ENCODE peak calls at places on chromosomes 5 and 9, in eight cellular contexts. H is GM23248, J is NCI-H1105, Y is cardiac fibroblast, U is T-helper 2 cell, D is RCC 7860, E is ovary, T is T47D. W is an unnamed sample.
A peak's percentile ranks its signal among the peaks of the same experiment; 100 is the strongest.

GRCh38 chr5:6632324-6632930 is 417 bp downstream of the NSUN2 start:
- DNase-seq in H (peak; percentile 76), J (no peak), Y (peak; percentile 28), U (no peak), D (no peak), E (no peak), T (peak; percentile 14), W (no peak)

GRCh38 chr5:170848033-170848432 is 13.8 kb upstream of the RANBP17 start:
- DNase-seq in H (peak; percentile 35), J (no peak), Y (no peak), U (no peak), D (no peak), E (no peak), T (no peak), W (no peak)

GRCh38 chr9:88221110-88221509 is 82.8 kb upstream of the SPATA31C2 start:
- DNase-seq in H (no peak), J (no peak), Y (no peak), U (no peak), D (no peak), E (no peak), T (no peak), W (no peak)

GRCh38 chr5:159097461-159098284 is 2.0 kb downstream of the EBF1 start:
- DNase-seq in H (peak; percentile 75), J (no peak), Y (peak; percentile 69), U (no peak), D (no peak), E (peak; percentile 68), T (no peak), W (no peak)

GRCh38 chr5:107900721-107901120 is 230.0 kb upstream of the EFNA5 start:
- DNase-seq in H (no peak), J (no peak), Y (no peak), U (no peak), D (no peak), E (no peak), T (no peak), W (no peak)

GRCh38 chr5:11182441-11183080 is 421.5 kb upstream of the DAP start:
- DNase-seq in H (peak; percentile 66), J (no peak), Y (peak; percentile 26), U (no peak), D (peak; percentile 37), E (no peak), T (peak; percentile 11), W (no peak)

GRCh38 chr5:10556331-10556807 is 7.5 kb upstream of the ANKRD33B start:
- DNase-seq in H (peak; percentile 87), J (no peak), Y (peak; percentile 65), U (no peak), D (peak; percentile 87), E (no peak), T (no peak), W (no peak)

GRCh38 chr5:53334431-53334941 is 145.9 kb upstream of the FST start:
- DNase-seq in H (peak; percentile 90), J (no peak), Y (peak; percentile 79), U (no peak), D (no peak), E (no peak), T (no peak), W (no peak)

GRCh38 chr5:75523275-75523674 is 11.6 kb downstream of the POLK start:
- DNase-seq in H (no peak), J (no peak), Y (no peak), U (no peak), D (no peak), E (no peak), T (no peak), W (no peak)

GRCh38 chr5:89904442-89904841 is 505.1 kb downstream of the CETN3 start:
- DNase-seq in H (peak; percentile 2), J (no peak), Y (no peak), U (no peak), D (no peak), E (no peak), T (no peak), W (no peak)

GRCh38 chr5:132054031-132054696 is 6.3 kb upstream of the IL3 start:
- DNase-seq in H (no peak), J (no peak), Y (no peak), U (no peak), D (no peak), E (no peak), T (no peak), W (no peak)

GRCh38 chr5:122183098-122183794 is 53.9 kb downstream of the ZNF474 start:
- DNase-seq in H (peak; percentile 92), J (no peak), Y (peak; percentile 88), U (no peak), D (peak; percentile 84), E (peak; percentile 87), T (no peak), W (no peak)

GRCh38 chr9:129881547-129882324 is 46.5 kb downstream of the USP20 start:
- DNase-seq in H (no peak), J (no peak), Y (no peak), U (no peak), D (no peak), E (no peak), T (no peak), W (no peak)

GRCh38 chr5:89560724-89561123 is 677.7 kb upstream of the MEF2C start:
- DNase-seq in H (no peak), J (no peak), Y (no peak), U (no peak), D (peak; percentile 83), E (no peak), T (no peak), W (no peak)

GRCh38 chr9:137057545-137057944 is 3.7 kb upstream of the ENTPD2 start:
- DNase-seq in H (no peak), J (no peak), Y (no peak), U (no peak), D (no peak), E (no peak), T (no peak), W (no peak)

GRCh38 chr5:82480331-82480730 is 202.2 kb upstream of the RPS23 start:
- DNase-seq in H (peak; percentile 7), J (no peak), Y (peak; percentile 8), U (no peak), D (no peak), E (no peak), T (no peak), W (no peak)

GRCh38 chr5:40754381-40755092 is 1.2 kb downstream of the TTC33 start:
- DNase-seq in H (peak; percentile 62), J (no peak), Y (peak; percentile 48), U (peak; percentile 19), D (no peak), E (no peak), T (peak; percentile 27), W (no peak)

GRCh38 chr9:101536938-101537337 is 3.3 kb downstream of the RNF20 start:
- DNase-seq in H (peak; percentile 43), J (no peak), Y (peak; percentile 43), U (no peak), D (no peak), E (no peak), T (no peak), W (no peak)

GRCh38 chr5:39541920-39542319 is 117.1 kb upstream of the DAB2 start:
- DNase-seq in H (peak; percentile 31), J (no peak), Y (no peak), U (no peak), D (no peak), E (no peak), T (no peak), W (no peak)

GRCh38 chr5:52859619-52860018 is 71.9 kb downstream of the ITGA1 start:
- DNase-seq in H (peak; percentile 85), J (no peak), Y (peak; percentile 70), U (no peak), D (no peak), E (no peak), T (no peak), W (no peak)

GRCh38 chr9:35340046-35340445 is 149.9 kb upstream of the RUSC2 start:
- DNase-seq in H (peak; percentile 53), J (no peak), Y (no peak), U (no peak), D (no peak), E (no peak), T (no peak), W (no peak)

GRCh38 chr9:86749530-86750275 is 197.6 kb downstream of the GAS1 start:
- DNase-seq in H (peak; percentile 36), J (no peak), Y (peak; percentile 85), U (no peak), D (no peak), E (no peak), T (no peak), W (no peak)

GRCh38 chr5:45089870-45090269 is 281.1 kb downstream of the MRPS30 start:
- DNase-seq in H (no peak), J (no peak), Y (no peak), U (no peak), D (no peak), E (no peak), T (no peak), W (no peak)

GRCh38 chr9:77827104-77827784 is 179.1 kb upstream of the GNA14 start:
- DNase-seq in H (no peak), J (no peak), Y (no peak), U (no peak), D (no peak), E (no peak), T (no peak), W (no peak)

GRCh38 chr5:132830436-132831094 is at the start of gene SHROOM1:
- DNase-seq in H (peak; percentile 85), J (peak; percentile 40), Y (peak; percentile 55), U (no peak), D (peak; percentile 35), E (peak; percentile 51), T (peak; percentile 69), W (no peak)

GRCh38 chr9:124659099-124659659 is 111.9 kb downstream of the NR6A1 start:
- DNase-seq in H (peak; percentile 96), J (peak; percentile 56), Y (peak; percentile 93), U (no peak), D (peak; percentile 99), E (peak; percentile 58), T (peak; percentile 24), W (no peak)

GRCh38 chr5:131377785-131378325 is 114.0 kb downstream of the CDC42SE2 start:
- DNase-seq in H (no peak), J (no peak), Y (peak; percentile 20), U (no peak), D (no peak), E (no peak), T (no peak), W (no peak)

GRCh38 chr5:1461396-1461795 is 16.2 kb upstream of the SLC6A3 start:
- DNase-seq in H (no peak), J (no peak), Y (no peak), U (no peak), D (no peak), E (no peak), T (no peak), W (no peak)

GRCh38 chr9:92499701-92500100 is 17.4 kb upstream of the ASPN start:
- DNase-seq in H (peak; percentile 51), J (no peak), Y (no peak), U (no peak), D (no peak), E (no peak), T (no peak), W (no peak)

GRCh38 chr9:128912270-128912853 is 8.4 kb upstream of the PHYHD1 start:
- DNase-seq in H (peak; percentile 90), J (no peak), Y (peak; percentile 70), U (no peak), D (peak; percentile 95), E (no peak), T (no peak), W (no peak)

GRCh38 chr5:153517105-153517700 is 26.7 kb downstream of the GRIA1 start:
- DNase-seq in H (no peak), J (no peak), Y (no peak), U (no peak), D (no peak), E (no peak), T (no peak), W (no peak)

GRCh38 chr5:72109625-72110024 is 2.4 kb downstream of the MAP1B start:
- DNase-seq in H (peak; percentile 78), J (no peak), Y (peak; percentile 39), U (no peak), D (no peak), E (no peak), T (no peak), W (no peak)

GRCh38 chr9:85610074-85610855 is 131.5 kb downstream of the AGTPBP1 start:
- DNase-seq in H (peak; percentile 78), J (peak; percentile 33), Y (peak; percentile 90), U (peak; percentile 36), D (peak; percentile 46), E (no peak), T (peak; percentile 36), W (peak; percentile 56)

GRCh38 chr9:8078641-8079140 is 279.1 kb upstream of the DMAC1 start:
- DNase-seq in H (no peak), J (no peak), Y (no peak), U (no peak), D (no peak), E (no peak), T (no peak), W (no peak)